ENCODE peak calls at places on chromosomes 12 and 14, in seven cellular contexts. U is HCT116, Y is suprapubic skin, L is H1, W is HepG2, T is GM12892, I is GM12891. K is an unnamed sample.
A peak's percentile ranks its signal among the peaks of the same experiment; 100 is the strongest.

GRCh38 chr14:42571991-42572390 is 965.3 kb downstream of the LRFN5 start:
- DNase-seq in Y (no peak), W (no peak), L (no peak), I (no peak), U (no peak), T (no peak), K (no peak)

GRCh38 chr14:85281921-85282320 is 248.0 kb upstream of the FLRT2 start:
- DNase-seq in Y (no peak), L (no peak), I (no peak), U (no peak), T (no peak), W (no peak), K (no peak)

GRCh38 chr14:26444745-26445144 is 153.1 kb downstream of the NOVA1 start:
- DNase-seq in L (no peak), W (no peak), Y (no peak), T (no peak), I (no peak), U (no peak), K (no peak)

GRCh38 chr14:65753061-65753460 is 340.5 kb downstream of the FUT8 start:
- DNase-seq in L (no peak), W (peak; percentile 88), T (no peak), Y (no peak), U (no peak), I (no peak), K (no peak)

GRCh38 chr12:105977256-105978051 is 161.3 kb downstream of the NUAK1 start:
- DNase-seq in T (no peak), I (no peak), Y (no peak), W (no peak), L (no peak), U (no peak), K (no peak)

GRCh38 chr12:120261951-120262851 is 3.3 kb downstream of the PXN start:
- DNase-seq in W (no peak), U (peak; percentile 70), I (no peak), L (no peak), T (no peak), Y (no peak), K (peak; percentile 76)

GRCh38 chr14:64117671-64118402 is 176.3 kb downstream of the ESR2 start:
- DNase-seq in T (no peak), I (no peak), Y (no peak), L (no peak), W (no peak), U (no peak), K (no peak)

GRCh38 chr14:24325963-24326362 is 8.9 kb downstream of the ADCY4 start:
- DNase-seq in T (no peak), Y (no peak), U (no peak), L (no peak), W (no peak), I (no peak), K (no peak)

GRCh38 chr14:50801706-50802105 is 29.3 kb downstream of the NIN start:
- DNase-seq in Y (no peak), T (no peak), U (no peak), I (no peak), L (no peak), W (no peak), K (no peak)

GRCh38 chr12:124536613-124537012 is 30.8 kb downstream of the NCOR2 start:
- DNase-seq in W (no peak), I (no peak), L (no peak), T (no peak), U (no peak), Y (no peak), K (no peak)

GRCh38 chr14:52283099-52283498 is 15.6 kb downstream of the PTGDR start:
- DNase-seq in W (no peak), L (no peak), T (no peak), Y (no peak), U (no peak), I (no peak), K (no peak)

GRCh38 chr12:63064080-63064479 is 86.9 kb downstream of the AVPR1A start:
- DNase-seq in Y (no peak), I (no peak), U (no peak), T (no peak), W (no peak), L (no peak), K (no peak)

GRCh38 chr14:103659631-103660030 is 30.6 kb downstream of the KLC1 start:
- DNase-seq in L (no peak), Y (no peak), I (no peak), U (no peak), T (no peak), W (no peak), K (no peak)

GRCh38 chr14:85531141-85531593 is 1.2 kb downstream of the FLRT2 start:
- DNase-seq in Y (peak; percentile 78), L (peak; percentile 80), W (no peak), T (no peak), U (no peak), I (no peak), K (peak; percentile 66)

GRCh38 chr14:99266181-99267178 is 5.5 kb downstream of the BCL11B start:
- DNase-seq in L (peak; percentile 89), T (no peak), W (peak; percentile 24), I (no peak), U (peak; percentile 45), Y (peak; percentile 88), K (peak; percentile 81)

GRCh38 chr12:2396448-2396871 is 343.7 kb downstream of the CACNA1C start:
- DNase-seq in L (no peak), Y (peak; percentile 68), I (no peak), T (no peak), U (no peak), W (no peak), K (peak; percentile 86)

GRCh38 chr14:102226356-102227125 is 78.4 kb downstream of the MOK start:
- DNase-seq in I (no peak), L (no peak), T (no peak), Y (no peak), W (no peak), U (no peak), K (no peak)

GRCh38 chr14:55754471-55754870 is 174.5 kb downstream of the KTN1 start:
- DNase-seq in Y (no peak), I (no peak), U (no peak), W (no peak), T (no peak), L (no peak), K (no peak)

GRCh38 chr12:57240926-57241555 is 9.9 kb downstream of the STAC3 start:
- DNase-seq in T (no peak), I (no peak), Y (peak; percentile 70), W (no peak), U (no peak), L (peak; percentile 68), K (peak; percentile 63)

GRCh38 chr14:105442125-105442524 is 22.5 kb downstream of the MTA1 start:
- DNase-seq in Y (no peak), I (no peak), T (no peak), U (no peak), L (no peak), W (no peak), K (no peak)

DNA sequence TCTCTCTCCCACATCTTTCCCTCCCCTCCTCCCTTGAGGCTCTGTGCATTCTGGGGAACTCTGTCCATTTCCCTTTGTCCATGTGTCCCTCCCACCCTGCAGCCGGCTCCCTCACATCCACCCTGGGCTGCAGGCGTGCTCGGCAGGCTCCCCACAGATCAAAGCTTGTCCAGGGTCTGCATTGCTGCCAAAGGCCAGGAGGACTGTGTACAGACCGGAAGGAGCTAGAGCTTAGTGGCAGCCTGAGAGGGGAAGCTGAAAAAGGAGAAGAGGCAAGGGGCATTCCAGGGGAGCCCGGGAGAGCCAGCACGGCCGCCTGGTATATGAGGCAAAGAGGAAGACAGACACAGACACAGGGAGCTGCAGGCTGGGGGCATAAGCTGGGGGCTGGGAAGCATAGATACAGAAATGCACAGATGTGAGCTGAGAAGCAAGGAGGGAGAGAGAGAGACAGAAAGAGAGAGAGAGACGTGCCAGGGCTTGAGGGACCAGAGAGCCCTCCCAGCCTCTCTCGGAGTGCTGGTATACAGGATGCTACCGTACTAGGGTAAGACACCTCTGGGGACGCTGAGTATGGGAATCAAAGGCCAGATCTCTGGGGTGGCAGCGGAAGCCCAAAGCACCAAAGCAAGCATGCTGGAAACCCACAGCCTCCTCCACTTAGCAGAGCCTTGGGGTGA is 3.3 kb downstream of the CD4 start:
- DNase-seq in T (no peak), Y (no peak), I (no peak), U (no peak), W (peak; percentile 87), L (no peak), K (peak; percentile 78)
- TF ChIP-seq POLR2A in T (no peak), Y (no peak), I (no peak), U (no peak), W (peak; percentile 59), L (no peak), K (peak; percentile 8)

GRCh38 chr12:95796225-95796981 is 5.8 kb upstream of the NTN4 start:
- DNase-seq in L (no peak), I (no peak), U (no peak), Y (no peak), T (no peak), W (peak; percentile 81), K (no peak)
- TF ChIP-seq POLR2AphosphoS5 in L (no peak), I (no peak), U (no peak), Y (no peak), T (no peak), W (no peak), K (no peak)

DNA sequence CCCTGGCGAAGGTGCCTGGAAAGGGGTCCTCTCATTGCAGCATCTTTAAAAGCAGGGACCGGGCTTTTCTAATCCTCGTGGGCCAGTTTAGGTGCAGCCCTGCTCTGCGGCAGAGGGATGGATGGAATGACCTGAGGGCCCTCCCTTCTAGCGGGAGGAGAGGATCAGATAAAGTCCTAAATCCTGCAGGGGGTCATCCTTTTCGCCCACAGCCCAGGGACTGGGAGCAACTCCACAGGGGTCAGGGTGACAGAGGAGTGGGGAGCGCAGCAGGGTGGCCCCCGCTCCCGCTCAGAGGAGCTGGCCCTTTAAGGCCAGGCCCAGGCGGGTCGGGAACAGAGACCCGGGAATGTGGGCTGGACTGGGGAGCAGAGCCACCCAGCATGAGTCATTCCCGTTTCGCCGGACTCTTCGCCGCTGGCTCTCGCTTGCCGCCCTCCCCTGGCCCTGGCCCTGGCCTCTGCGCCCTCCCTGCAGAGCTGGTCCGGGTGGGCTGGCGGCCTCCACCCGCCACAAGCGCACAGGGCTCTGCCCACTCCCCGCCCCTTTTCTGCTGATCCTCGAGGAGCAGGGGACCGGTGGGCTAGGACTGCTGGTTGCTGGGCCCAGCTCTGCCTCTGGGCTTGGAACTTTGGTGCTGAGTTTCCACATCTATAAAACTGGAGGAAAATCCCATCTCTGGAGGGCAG is 92.9 kb downstream of the NINJ2 start:
- DNase-seq in I (no peak), L (peak; percentile 80), W (peak; percentile 77), Y (peak; percentile 84), T (no peak), U (peak; percentile 76), K (peak; percentile 91)
- TF ChIP-seq POLR2A in I (no peak), L (no peak), W (no peak), Y (no peak), T (no peak), U (peak; percentile 64), K (peak; percentile 33)

DNA sequence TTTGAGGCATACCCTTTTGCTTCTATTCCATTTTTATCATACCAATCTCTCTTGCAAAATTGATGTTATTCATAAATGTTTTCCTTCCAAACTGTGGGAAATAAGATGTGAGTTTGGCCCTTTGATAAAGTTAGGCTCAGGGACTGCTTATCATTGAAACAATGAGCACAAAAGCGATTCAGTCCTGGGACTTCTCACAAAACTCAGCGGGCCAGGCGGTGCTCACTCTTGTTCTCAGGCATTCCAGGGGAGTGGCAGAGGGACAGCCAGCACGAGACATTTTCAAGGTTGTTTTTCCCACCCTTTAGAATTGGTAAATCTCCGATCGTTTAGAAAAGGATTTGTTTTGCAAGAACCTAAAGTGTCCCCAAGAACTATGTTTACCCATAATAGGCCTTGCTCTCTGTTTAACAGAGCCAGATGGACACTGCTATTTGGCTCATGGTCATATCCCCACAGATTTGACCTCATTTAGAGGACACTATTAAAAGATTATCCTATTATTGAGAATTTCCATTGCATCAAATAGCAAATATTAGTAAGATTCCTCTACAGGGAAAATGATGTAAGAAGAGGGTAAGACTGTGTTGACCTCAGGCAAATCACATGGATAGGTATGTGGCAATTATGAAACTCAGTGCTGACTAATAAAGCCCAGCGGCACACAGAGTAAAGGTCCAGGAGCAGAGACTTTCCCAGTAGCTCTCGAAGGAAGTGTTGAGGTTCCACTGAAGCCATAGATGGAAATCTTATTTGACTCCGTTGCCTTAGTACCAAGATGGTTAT is 102.7 kb upstream of the USP44 start:
- DNase-seq in U (peak; percentile 13), W (peak; percentile 70), L (no peak), T (no peak), Y (no peak), I (no peak), K (no peak)
- TF ChIP-seq POLR2AphosphoS5 in U (no peak), W (no peak), L (no peak), T (no peak), Y (no peak), I (no peak), K (no peak)